ENCODE peak calls at places on chromosomes 7 and 10, in seven cellular contexts. P, B, F, A, E, S and I are unnamed samples.

GRCh38 chr7:50531401-50531906 is 33.8 kb downstream of the DDC start:
- DNase-seq in P (no peak), B (no peak), F (peak; percentile 94), A (no peak), E (no peak), S (no peak), I (no peak)

GRCh38 chr10:122588381-122588780 is 27.8 kb downstream of the DMBT1 start:
- DNase-seq in P (no peak), B (no peak), F (no peak), A (no peak), E (no peak), S (no peak), I (no peak)

GRCh38 chr7:133434246-133434865 is 181.5 kb downstream of the EXOC4 start:
- DNase-seq in P (peak; percentile 78), B (no peak), F (peak; percentile 24), A (no peak), E (no peak), S (peak; percentile 46), I (peak; percentile 22)

GRCh38 chr7:18614841-18615240 is 119.3 kb downstream of the HDAC9 start:
- DNase-seq in P (no peak), B (no peak), F (no peak), A (no peak), E (no peak), S (no peak), I (no peak)

GRCh38 chr7:46928719-46929118 is 653.2 kb downstream of the TNS3 start:
- DNase-seq in P (no peak), B (no peak), F (no peak), A (no peak), E (no peak), S (no peak), I (no peak)

GRCh38 chr7:76318488-76319353 is 16.2 kb downstream of the HSPB1 start:
- DNase-seq in P (peak; percentile 93), B (peak; percentile 69), F (peak; percentile 80), A (peak; percentile 84), E (peak; percentile 83), S (peak; percentile 80), I (peak; percentile 65)

GRCh38 chr10:91339729-91340128 is 70.4 kb upstream of the HECTD2 start:
- DNase-seq in P (no peak), B (no peak), F (no peak), A (no peak), E (no peak), S (no peak), I (no peak)

GRCh38 chr10:87722716-87723115 is 63.0 kb downstream of the PAPSS2 start:
- DNase-seq in P (no peak), B (no peak), F (no peak), A (no peak), E (no peak), S (no peak), I (no peak)

GRCh38 chr7:155355176-155355575 is 57.5 kb downstream of the INSIG1 start:
- DNase-seq in P (no peak), B (no peak), F (no peak), A (no peak), E (peak; percentile 38), S (no peak), I (no peak)

GRCh38 chr10:32147730-32148129 is 91.5 kb upstream of the KIF5B start:
- DNase-seq in P (no peak), B (no peak), F (no peak), A (no peak), E (no peak), S (no peak), I (no peak)

GRCh38 chr10:48247680-48248079 is 26.8 kb downstream of the FRMPD2 start:
- DNase-seq in P (no peak), B (no peak), F (no peak), A (no peak), E (no peak), S (no peak), I (no peak)

GRCh38 chr7:125149151-125149550 is 219.5 kb upstream of the POT1 start:
- DNase-seq in P (peak; percentile 8), B (no peak), F (no peak), A (no peak), E (no peak), S (no peak), I (peak; percentile 27)

GRCh38 chr7:1325246-1325645 is 92.6 kb downstream of the UNCX start:
- DNase-seq in P (no peak), B (no peak), F (no peak), A (no peak), E (peak; percentile 54), S (no peak), I (no peak)

GRCh38 chr7:31540786-31541185 is 26.9 kb downstream of the ITPRID1 start:
- DNase-seq in P (no peak), B (no peak), F (peak; percentile 56), A (no peak), E (no peak), S (no peak), I (no peak)

GRCh38 chr7:102080003-102080361 is 206.7 kb upstream of the SH2B2 start:
- DNase-seq in P (no peak), B (no peak), F (no peak), A (no peak), E (peak; percentile 51), S (no peak), I (no peak)

DNA sequence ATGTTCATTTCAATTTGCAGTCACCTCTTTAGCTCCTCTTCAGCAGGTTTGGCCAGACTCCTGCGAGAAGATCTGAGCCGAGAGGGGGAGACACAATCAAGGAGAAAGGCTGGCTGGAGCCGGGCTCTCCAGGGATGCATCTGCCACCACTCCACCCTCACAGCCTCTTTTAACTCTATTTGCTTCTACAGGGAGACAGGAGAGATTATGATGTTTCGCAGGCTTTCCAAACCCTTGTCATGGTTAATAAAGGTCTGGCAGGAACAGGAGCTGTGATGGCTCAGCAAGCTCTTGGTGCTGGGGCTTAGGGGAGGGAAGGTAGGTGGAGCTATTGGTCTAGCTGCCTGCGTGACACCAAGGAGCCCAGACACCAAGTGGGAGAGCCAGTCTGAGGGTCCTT is 448.1 kb upstream of the PODXL start:
- DNase-seq in P (peak; percentile 32), B (no peak), F (peak; percentile 10), A (peak; percentile 43), E (no peak), S (no peak), I (peak; percentile 80)
- TF ChIP-seq CTCF in P (peak; percentile 28), B (no peak), F (peak; percentile 19), A (peak; percentile 32), E (no peak), S (no peak), I (peak; percentile 60)

DNA sequence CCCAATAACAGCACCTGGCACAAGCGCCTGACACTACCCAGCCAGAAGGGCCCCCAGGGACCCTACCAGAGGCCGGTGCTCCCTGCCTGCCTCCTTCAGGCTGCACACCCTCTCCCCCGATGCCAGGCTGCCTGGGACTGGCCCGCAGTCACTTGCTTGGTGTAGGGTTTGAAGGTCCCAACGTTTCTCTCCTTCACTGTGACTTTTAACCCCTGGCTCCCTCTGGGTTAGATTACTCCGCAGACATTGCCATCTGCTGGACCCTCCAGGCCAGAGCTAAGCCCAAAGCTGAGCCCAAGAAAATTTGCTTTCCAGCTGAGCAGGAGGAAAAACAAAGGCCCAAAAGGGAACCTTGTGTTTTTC is 6.9 kb downstream of the CDHR1 start:
- DNase-seq in P (no peak), B (no peak), F (no peak), A (no peak), E (no peak), S (peak; percentile 39), I (no peak)
- H3K4me3 ChIP-seq in P (no peak overlapping the region), B (no peak overlapping the region), F (no peak overlapping the region), A (no peak overlapping the region), E (no peak overlapping the region), S (no peak overlapping the region), I (no peak overlapping the region)

GRCh38 chr10:71222541-71223364 is 10.4 kb downstream of the UNC5B start:
- DNase-seq in P (peak; percentile 44), B (no peak), F (no peak), A (no peak), E (peak; percentile 47), S (no peak), I (no peak)
- TF ChIP-seq CTCF in P (no peak), B (no peak), F (no peak), A (no peak), E (no peak), S (peak; percentile 39), I (no peak)

GRCh38 chr7:114930829-114931655 is 9.1 kb downstream of the MDFIC start:
- DNase-seq in P (peak; percentile 60), B (no peak), F (no peak), A (no peak), E (no peak), S (no peak), I (no peak)

GRCh38 chr7:114929570-114929969 is 7.7 kb downstream of the MDFIC start:
- DNase-seq in P (no peak), B (no peak), F (no peak), A (no peak), E (no peak), S (no peak), I (no peak)

GRCh38 chr7:114925443-114925842 is 3.5 kb downstream of the MDFIC start:
- DNase-seq in P (peak; percentile 41), B (no peak), F (no peak), A (no peak), E (no peak), S (no peak), I (no peak)

GRCh38 chr7:114930107-114930521 is 8.2 kb downstream of the MDFIC start:
- DNase-seq in P (no peak), B (no peak), F (no peak), A (no peak), E (no peak), S (no peak), I (no peak)

GRCh38 chr7:114928060-114928459 is 6.2 kb downstream of the MDFIC start:
- DNase-seq in P (no peak), B (no peak), F (no peak), A (no peak), E (no peak), S (no peak), I (no peak)
- H3K4me3 ChIP-seq in P (no peak overlapping the region), B (no peak overlapping the region), F (no peak overlapping the region), A (no peak overlapping the region), E (no peak overlapping the region), S (no peak overlapping the region), I (no peak overlapping the region)

GRCh38 chr10:100728928-100729876 is 16.2 kb upstream of the PAX2 start:
- DNase-seq in P (peak; percentile 18), B (no peak), F (peak; percentile 30), A (no peak), E (peak; percentile 41), S (peak; percentile 53), I (no peak)
- TF ChIP-seq CTCF in P (peak; percentile 45), B (no peak), F (peak; percentile 34), A (peak; percentile 15), E (peak; percentile 19), S (peak; percentile 71), I (peak; percentile 28)

DNA sequence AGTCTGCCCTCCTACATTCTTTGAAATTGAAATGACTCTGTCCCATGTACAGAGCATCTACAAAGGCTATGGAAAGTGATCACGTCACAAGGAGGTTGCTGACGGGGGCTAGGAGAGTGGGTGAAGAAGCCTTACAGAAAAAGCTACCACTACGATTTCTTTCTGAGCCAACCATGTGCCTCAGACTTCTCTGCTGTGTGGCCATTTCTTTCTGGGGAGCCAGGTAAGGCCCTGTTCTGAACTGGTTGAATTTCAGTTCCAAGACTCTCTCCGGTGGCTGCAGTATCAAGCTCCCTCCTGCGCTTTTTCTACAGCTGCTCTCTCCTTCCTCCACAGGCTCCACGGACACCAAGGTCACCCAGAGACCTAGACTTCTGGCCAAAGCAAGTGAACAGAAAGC is 112.5 kb upstream of the PRSS1 start:
- DNase-seq in P (no peak), B (no peak), F (no peak), A (no peak), E (no peak), S (no peak), I (no peak)
- H3K4me3 ChIP-seq in P (no peak overlapping the region), B (no peak overlapping the region), F (no peak overlapping the region), A (no peak overlapping the region), E (no peak overlapping the region), S (no peak overlapping the region), I (no peak overlapping the region)